ENCODE peak calls at places on chromosomes 1 and 21, in seven cellular contexts. T, K, U, H, S, R and O are unnamed samples.

GRCh38 chr21:43986544-43987451 is 25.3 kb upstream of the TRAPPC10 start:
- DNase-seq in H (no peak), S (no peak), T (no peak), R (no peak), U (no peak), K (peak; percentile 24), O (no peak)

GRCh38 chr1:7940745-7941436 is at the start of gene TNFRSF9:
- DNase-seq in R (no peak), U (no peak), H (peak; percentile 68), S (peak; percentile 60), K (no peak), T (peak; percentile 72), O (peak; percentile 36)

GRCh38 chr1:206518743-206519142 is 11.4 kb downstream of the RASSF5 start:
- DNase-seq in R (no peak), S (no peak), H (peak; percentile 28), U (no peak), T (no peak), K (no peak), O (no peak)

GRCh38 chr21:26887241-26887640 is 42.0 kb upstream of the ADAMTS1 start:
- DNase-seq in K (no peak), S (peak; percentile 8), H (no peak), R (no peak), U (no peak), T (no peak), O (peak; percentile 16)

GRCh38 chr1:211752951-211753486 is 77.5 kb downstream of the LPGAT1 start:
- DNase-seq in R (no peak), S (no peak), H (no peak), K (no peak), U (no peak), T (no peak), O (no peak)

GRCh38 chr1:232988572-232989040 is 38.2 kb downstream of the NTPCR start:
- DNase-seq in S (no peak), H (no peak), K (no peak), U (no peak), T (no peak), R (peak; percentile 51), O (peak; percentile 47)

GRCh38 chr1:92921031-92922023 is 39.9 kb downstream of the DIPK1A start:
- DNase-seq in U (no peak), S (no peak), T (no peak), R (no peak), K (no peak), H (no peak), O (no peak)

GRCh38 chr1:153795325-153795837 is 20.2 kb downstream of the SLC27A3 start:
- DNase-seq in R (no peak), K (no peak), H (peak; percentile 52), U (no peak), T (no peak), S (no peak), O (no peak)

GRCh38 chr1:99681583-99681982 is 35.7 kb downstream of the PALMD start:
- DNase-seq in U (no peak), S (peak; percentile 15), R (no peak), H (no peak), K (no peak), T (peak; percentile 41), O (peak; percentile 76)

GRCh38 chr1:89725016-89725380 is 92.1 kb downstream of the LRRC8C start:
- DNase-seq in H (no peak), T (no peak), K (no peak), U (no peak), S (peak; percentile 96), R (no peak), O (peak; percentile 95)

GRCh38 chr1:65764052-65764451 is 28.6 kb upstream of the PDE4B start:
- DNase-seq in R (no peak), T (no peak), H (no peak), S (no peak), U (no peak), K (no peak), O (no peak)

GRCh38 chr1:186722711-186723309 is 42.6 kb upstream of the PTGS2 start:
- DNase-seq in H (no peak), S (peak; percentile 59), U (peak; percentile 33), R (peak; percentile 57), K (no peak), T (peak; percentile 49), O (peak; percentile 68)

GRCh38 chr1:205582471-205583291 is 49.1 kb downstream of the ELK4 start:
- DNase-seq in T (no peak), U (no peak), R (no peak), S (no peak), H (peak; percentile 63), K (peak; percentile 82), O (no peak)

GRCh38 chr1:43546388-43547100 is 15.9 kb downstream of the PTPRF start:
- DNase-seq in K (no peak), S (no peak), T (no peak), R (no peak), U (no peak), H (no peak), O (no peak)

GRCh38 chr1:98034505-98034904 is 113.7 kb upstream of the DPYD start:
- DNase-seq in K (no peak), T (no peak), H (no peak), S (peak; percentile 54), R (no peak), U (no peak), O (peak; percentile 49)

GRCh38 chr1:39892611-39893595 is 8.8 kb downstream of the MYCL start:
- DNase-seq in U (no peak), S (peak; percentile 49), H (no peak), T (no peak), K (no peak), R (no peak), O (peak; percentile 85)
- H3K4me3 ChIP-seq in U (no peak overlapping the region), S (no peak overlapping the region), H (no peak overlapping the region), T (no peak overlapping the region), K (no peak overlapping the region), R (no peak overlapping the region), O (no peak overlapping the region)

GRCh38 chr1:165442053-165442452 is 2.9 kb downstream of the RXRG start:
- DNase-seq in K (no peak), S (no peak), R (no peak), T (no peak), U (no peak), H (no peak), O (no peak)
- H3K4me3 ChIP-seq in K (no peak overlapping the region), S (no peak overlapping the region), R (no peak overlapping the region), T (no peak overlapping the region), U (no peak overlapping the region), H (no peak overlapping the region), O (no peak overlapping the region)

DNA sequence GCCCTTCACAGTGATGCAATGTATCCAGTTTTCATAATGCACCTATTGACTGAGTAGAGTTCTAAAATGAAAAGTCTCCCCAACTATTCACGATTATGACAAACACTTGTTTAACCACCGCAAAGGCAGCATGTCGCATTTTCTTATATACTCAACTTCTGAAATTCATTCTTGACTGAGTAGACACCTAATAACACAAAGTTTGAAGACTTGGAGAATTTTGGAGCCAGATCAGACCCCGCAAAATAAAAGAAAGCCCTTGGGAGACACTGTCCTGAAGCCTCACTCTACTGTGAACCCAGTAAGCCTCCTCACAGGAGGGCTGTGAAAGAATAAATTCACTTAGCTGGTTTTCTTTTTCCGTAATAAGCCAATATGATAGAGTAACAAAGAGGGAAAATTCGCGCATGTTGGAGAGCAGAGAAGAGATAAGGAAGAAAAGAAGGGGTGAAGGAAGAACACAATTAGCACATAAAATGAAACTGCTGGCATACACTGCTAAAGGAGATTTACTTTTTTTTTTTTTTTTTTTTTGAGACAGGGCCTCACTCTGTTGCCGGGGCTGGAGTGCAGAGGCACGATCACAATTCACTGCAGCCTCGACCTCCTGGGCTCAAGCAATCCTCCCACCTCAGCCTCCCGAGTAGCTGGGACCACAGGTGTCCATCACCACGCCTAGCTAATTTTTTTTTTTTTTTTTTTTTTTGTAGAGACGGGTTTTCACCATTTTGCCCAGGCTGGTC is 492 bp upstream of the COLGALT2 start:
- DNase-seq in R (no peak), U (no peak), T (no peak), H (no peak), S (no peak), K (no peak), O (no peak)
- H3K4me3 ChIP-seq in R (no peak overlapping the region), U (no peak overlapping the region), T (no peak overlapping the region), H (peak overlapping the region; percentile 63), S (peak overlapping the region; percentile 33), K (peak overlapping the region; percentile 43), O (no peak overlapping the region)

DNA sequence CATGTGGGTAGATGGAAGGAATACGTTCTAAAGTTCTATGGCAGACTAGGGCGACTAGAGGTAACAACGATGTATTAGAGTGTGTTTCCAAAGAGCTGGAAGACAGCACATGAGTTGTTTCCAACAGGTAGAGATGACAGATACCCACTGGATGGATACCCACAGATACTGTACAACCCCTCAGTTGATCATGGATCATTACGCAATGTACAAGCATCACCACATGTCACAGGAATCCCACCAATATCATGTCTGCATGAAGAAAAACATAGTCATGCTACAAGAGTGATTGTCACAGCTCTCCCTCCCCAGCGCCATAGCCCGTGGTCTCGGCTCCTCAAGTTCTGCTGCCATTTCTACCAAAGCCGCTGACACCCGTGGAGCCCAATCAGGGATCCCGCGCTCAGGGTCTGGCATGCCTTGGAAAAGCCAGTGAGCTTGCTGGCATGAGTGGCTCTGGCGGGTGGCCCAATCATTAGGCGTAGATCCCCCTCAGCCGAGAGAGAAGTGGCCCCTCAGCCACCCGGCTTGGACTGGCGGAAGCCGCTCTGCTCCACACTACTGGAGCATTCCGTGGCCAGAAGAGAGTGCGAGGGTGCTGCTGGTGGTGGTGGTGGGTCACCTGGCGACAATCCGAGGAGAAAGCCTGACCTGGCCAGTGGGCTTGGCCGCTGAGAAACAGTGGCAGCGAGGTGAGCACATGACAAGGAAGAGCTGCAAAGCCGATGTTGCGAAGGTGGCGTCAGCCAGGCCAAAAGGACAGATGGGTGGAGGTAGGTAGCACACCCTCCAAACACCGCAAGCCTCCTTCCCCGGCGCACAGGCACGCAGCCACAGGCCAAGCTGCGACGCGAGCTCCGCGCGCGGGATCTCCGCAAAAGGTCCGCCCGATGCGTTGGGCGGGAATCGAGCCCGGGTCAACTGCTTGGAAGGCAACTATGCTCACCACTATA is 65.7 kb upstream of the FCGR2A start:
- DNase-seq in S (peak; percentile 55), R (no peak), K (peak; percentile 72), H (peak; percentile 76), T (peak; percentile 13), U (no peak), O (no peak)
- H3K4me3 ChIP-seq in S (peak overlapping the region; percentile 38), R (peak overlapping the region; percentile 71), K (peak overlapping the region; percentile 35), H (peak overlapping the region; percentile 51), T (peak overlapping the region; percentile 53), U (peak overlapping the region; percentile 72), O (peak overlapping the region; percentile 40)

DNA sequence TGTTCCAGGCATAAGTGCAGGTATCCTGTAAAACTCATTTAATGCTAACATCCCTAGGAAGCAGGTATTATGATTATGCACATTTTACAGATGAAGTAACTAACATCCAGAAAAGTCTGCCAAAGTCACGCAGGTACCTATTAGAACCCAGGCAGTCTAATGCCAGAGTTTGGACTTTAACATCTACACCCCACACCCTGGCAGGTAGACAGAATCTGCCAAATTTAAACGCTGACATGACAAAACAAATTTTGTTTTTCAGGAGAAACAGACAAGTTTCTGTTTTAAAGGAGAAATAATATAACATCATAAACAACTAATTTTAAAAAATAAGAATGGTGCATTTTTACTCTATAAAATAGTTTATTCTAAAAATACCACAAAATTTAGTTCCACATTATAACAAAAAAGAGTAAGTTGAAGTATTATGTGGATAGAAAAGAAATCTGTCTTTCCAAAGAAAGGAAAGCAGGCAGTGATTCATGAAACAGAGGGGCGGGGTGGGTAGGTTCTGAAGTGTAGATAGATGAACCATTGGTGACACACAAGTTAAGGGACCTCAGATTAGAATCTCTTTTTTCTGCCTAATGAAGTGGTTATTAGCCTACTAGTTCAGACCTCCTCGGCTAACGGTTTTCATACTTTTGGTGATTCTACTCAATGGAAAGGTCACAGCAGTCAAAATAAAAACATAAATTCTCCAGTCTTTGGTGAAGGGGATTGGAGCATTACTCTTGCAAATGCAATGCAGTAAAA is 1.7 kb downstream of the ASPM start:
- DNase-seq in T (peak; percentile 8), U (no peak), R (no peak), H (no peak), S (peak; percentile 55), K (no peak), O (peak; percentile 59)
- H3K4me3 ChIP-seq in T (peak overlapping the region; percentile 89), U (peak overlapping the region; percentile 96), R (peak overlapping the region; percentile 93), H (no peak overlapping the region), S (peak overlapping the region; percentile 76), K (no peak overlapping the region), O (peak overlapping the region; percentile 89)